ENCODE peak calls at places on chromosomes 2 and 18, in seven cellular contexts. X is suprapubic skin, H is right atrium auricular region, T is Karpas-422, Q is tibial artery, V is neural progenitor cell, F is aorta. U is an unnamed sample.

GRCh38 chr18:2923464-2923863 is 76.7 kb downstream of the EMILIN2 start:
- DNase-seq in X (no peak), H (no peak), T (no peak), Q (no peak), V (no peak), F (no peak), U (no peak)

GRCh38 chr2:12774381-12774780 is 57.6 kb downstream of the TRIB2 start:
- DNase-seq in X (no peak), H (no peak), T (no peak), Q (no peak), V (no peak), F (no peak), U (no peak)

GRCh38 chr2:240962371-240963064 is 35.9 kb upstream of the SNED1 start:
- DNase-seq in X (peak; percentile 61), H (peak; percentile 68), T (no peak), Q (peak; percentile 28), V (peak; percentile 67), F (peak; percentile 82), U (peak; percentile 5)

GRCh38 chr18:69703461-69703860 is 244.2 kb downstream of the CD226 start:
- DNase-seq in X (no peak), H (no peak), T (no peak), Q (no peak), V (no peak), F (no peak), U (no peak)

GRCh38 chr18:68925268-68925667 is 127.4 kb downstream of the CCDC102B start:
- DNase-seq in X (no peak), H (no peak), T (peak; percentile 58), Q (no peak), V (peak; percentile 33), F (no peak), U (no peak)

GRCh38 chr2:127193164-127193947 is 26.7 kb downstream of the CYP27C1 start:
- DNase-seq in X (no peak), H (peak; percentile 58), T (no peak), Q (no peak), V (no peak), F (no peak), U (no peak)

GRCh38 chr18:64009305-64009704 is 39.4 kb downstream of the SERPINB8 start:
- DNase-seq in X (no peak), H (no peak), T (no peak), Q (no peak), V (no peak), F (no peak), U (no peak)

GRCh38 chr18:10228380-10228779 is 226.1 kb upstream of the APCDD1 start:
- DNase-seq in X (no peak), H (no peak), T (no peak), Q (no peak), V (no peak), F (no peak), U (no peak)

GRCh38 chr2:45497355-45497754 is 113.7 kb downstream of the SRBD1 start:
- DNase-seq in X (no peak), H (no peak), T (peak; percentile 63), Q (no peak), V (no peak), F (no peak), U (peak; percentile 37)

GRCh38 chr2:118857677-118858484 is 10.4 kb upstream of the EN1 start:
- DNase-seq in X (no peak), H (no peak), T (no peak), Q (no peak), V (peak; percentile 45), F (no peak), U (no peak)

GRCh38 chr2:158882297-158882696 is 86.1 kb upstream of the TANC1 start:
- DNase-seq in X (no peak), H (no peak), T (no peak), Q (no peak), V (no peak), F (no peak), U (no peak)

DNA sequence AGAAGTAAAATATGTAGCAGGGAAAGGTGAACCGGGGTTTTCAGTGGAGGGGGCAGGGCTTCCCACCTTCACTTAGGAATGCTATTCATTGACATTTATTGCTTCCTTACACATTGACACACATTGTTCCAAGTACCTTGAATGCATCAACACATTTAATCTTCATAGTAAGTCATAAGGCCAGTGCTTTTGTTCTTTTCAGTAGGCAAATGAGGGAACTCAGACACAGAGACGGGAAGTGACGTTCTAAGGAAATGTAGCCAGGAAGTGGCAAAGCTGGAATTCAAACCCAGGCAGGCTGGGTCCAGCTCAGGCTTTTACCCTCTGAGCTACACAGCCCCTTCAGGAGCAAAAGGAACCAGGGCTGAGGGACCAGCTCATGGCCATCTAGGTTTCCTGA is 20.7 kb downstream of the BMP10 start:
- DNase-seq in X (no peak), H (no peak), T (no peak), Q (no peak), V (no peak), F (no peak), U (no peak)
- H3K27me3 ChIP-seq in X (no peaks in the 10 kb centered on the region), H (no peaks in the 10 kb centered on the region), T (no peaks in the 10 kb centered on the region), Q (no peaks in the 10 kb centered on the region), V (no peaks in the 10 kb centered on the region), F (no peaks in the 10 kb centered on the region), U (no peaks in the 10 kb centered on the region)

GRCh38 chr2:53672881-53673522 is 94.6 kb upstream of the CHAC2 start:
- DNase-seq in X (no peak), H (no peak), T (no peak), Q (no peak), V (no peak), F (no peak), U (no peak)

GRCh38 chr2:53670351-53670750 is 97.3 kb upstream of the CHAC2 start:
- DNase-seq in X (no peak), H (no peak), T (no peak), Q (no peak), V (no peak), F (no peak), U (no peak)

GRCh38 chr2:53668624-53669026 is 99.0 kb upstream of the CHAC2 start:
- DNase-seq in X (no peak), H (no peak), T (no peak), Q (no peak), V (no peak), F (no peak), U (no peak)
- H3K4me1 ChIP-seq in X (no peaks in the 10 kb centered on the region), H (no peaks in the 10 kb centered on the region), T (peaks cover 11% of the 10 kb centered on the region), Q (no peaks in the 10 kb centered on the region), V (no peaks in the 10 kb centered on the region), F (no peaks in the 10 kb centered on the region), U (no peaks in the 10 kb centered on the region)

DNA sequence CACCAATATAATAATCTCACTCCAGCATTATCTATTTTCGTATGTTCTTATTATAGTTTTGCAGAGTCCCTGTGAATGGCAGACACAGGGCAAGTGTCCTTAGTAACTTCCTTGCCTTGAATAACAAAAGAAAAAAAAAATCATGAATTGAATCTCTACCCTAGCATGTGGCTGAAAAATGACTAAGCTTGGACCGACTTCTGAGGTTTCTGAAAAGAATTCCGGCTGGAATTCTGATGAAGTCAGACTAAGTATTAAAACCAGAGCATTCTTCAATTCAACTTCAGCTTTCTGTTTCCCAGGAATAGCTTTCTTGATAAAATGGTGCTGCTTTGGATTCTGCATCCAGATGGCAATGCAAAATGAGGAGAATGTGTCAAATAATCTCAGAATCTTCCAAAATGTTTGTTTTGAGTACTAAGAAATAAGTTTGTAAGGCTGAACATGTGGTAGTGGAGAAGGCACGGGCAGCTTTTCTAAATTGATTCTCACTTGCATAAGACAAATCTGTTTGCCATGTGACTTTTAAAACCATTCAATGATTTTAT is 1462.7 kb upstream of the LRRTM1 start:
- DNase-seq in X (no peak), H (no peak), T (no peak), Q (no peak), V (no peak), F (no peak), U (peak; percentile 30)
- H3K4me3 ChIP-seq in X (no peak overlapping the region), H (no peak overlapping the region), T (no peak overlapping the region), Q (no peak overlapping the region), V (no peak overlapping the region), F (no peak overlapping the region), U (no peak overlapping the region)

GRCh38 chr2:239828192-239828972 is 196.8 kb downstream of the NDUFA10 start:
- DNase-seq in X (peak; percentile 56), H (peak; percentile 48), T (no peak), Q (no peak), V (no peak), F (peak; percentile 24), U (no peak)

GRCh38 chr2:239827511-239827865 is 197.7 kb downstream of the NDUFA10 start:
- DNase-seq in X (peak; percentile 37), H (peak; percentile 32), T (no peak), Q (no peak), V (no peak), F (peak; percentile 18), U (no peak)

GRCh38 chr2:239826376-239826775 is 198.8 kb downstream of the NDUFA10 start:
- DNase-seq in X (no peak), H (peak; percentile 28), T (no peak), Q (no peak), V (no peak), F (peak; percentile 15), U (no peak)

GRCh38 chr2:239825705-239825979 is 199.5 kb downstream of the NDUFA10 start:
- DNase-seq in X (peak; percentile 25), H (no peak), T (no peak), Q (no peak), V (no peak), F (peak; percentile 9), U (no peak)

GRCh38 chr2:239826786-239827510 is 198.2 kb downstream of the NDUFA10 start:
- DNase-seq in X (peak; percentile 46), H (peak; percentile 36), T (no peak), Q (no peak), V (no peak), F (peak; percentile 43), U (no peak)
- H3K27me3 ChIP-seq in X (peaks cover 2% of the 10 kb centered on the region), H (no peaks in the 10 kb centered on the region), T (no peaks in the 10 kb centered on the region), Q (no peaks in the 10 kb centered on the region), V (no peaks in the 10 kb centered on the region), F (no peaks in the 10 kb centered on the region), U (no peaks in the 10 kb centered on the region)